ENCODE peak calls at places on chromosome 5, in eight cellular contexts. One of them, this sample, is unnamed.

GRCh38 chr5:152953788-152954483 is 536.5 kb upstream of the GRIA1 start:
- DNase-seq in astrocyte of the spinal cord: no peak
- DNase-seq in RWPE1: no peak
- DNase-seq in neural crest cell: no peak
- DNase-seq in lower lobe of right lung: no peak
- DNase-seq in NB4: no peak
- DNase-seq in CD8-positive, alpha-beta T cell: no peak
- DNase-seq in mammary epithelial cell: no peak
- DNase-seq in this sample: no peak

GRCh38 chr5:54212331-54212730 is 98.0 kb downstream of the ARL15 start:
- DNase-seq in RWPE1: no peak
- DNase-seq in mammary epithelial cell: no peak
- DNase-seq in NB4: no peak
- DNase-seq in astrocyte of the spinal cord: no peak
- DNase-seq in neural crest cell: no peak
- DNase-seq in CD8-positive, alpha-beta T cell: no peak
- DNase-seq in lower lobe of right lung: no peak
- DNase-seq in this sample: no peak

GRCh38 chr5:55530669-55531068 is 4.1 kb downstream of the PLPP1 start:
- DNase-seq in lower lobe of right lung: no peak
- DNase-seq in RWPE1: no peak
- DNase-seq in astrocyte of the spinal cord: no peak
- DNase-seq in mammary epithelial cell: no peak
- DNase-seq in NB4: no peak
- DNase-seq in neural crest cell: no peak
- DNase-seq in CD8-positive, alpha-beta T cell: no peak
- DNase-seq in this sample: peak; percentile 22

GRCh38 chr5:75885849-75886596 is 168.8 kb upstream of the POC5 start:
- DNase-seq in astrocyte of the spinal cord: no peak
- DNase-seq in lower lobe of right lung: no peak
- DNase-seq in NB4: peak; percentile 9
- DNase-seq in neural crest cell: peak; percentile 2
- DNase-seq in CD8-positive, alpha-beta T cell: no peak
- DNase-seq in RWPE1: no peak
- DNase-seq in mammary epithelial cell: no peak
- DNase-seq in this sample: peak; percentile 27

GRCh38 chr5:146025108-146025507 is 80.3 kb downstream of the PLAC8L1 start:
- DNase-seq in lower lobe of right lung: no peak
- DNase-seq in mammary epithelial cell: no peak
- DNase-seq in neural crest cell: no peak
- DNase-seq in NB4: no peak
- DNase-seq in astrocyte of the spinal cord: no peak
- DNase-seq in RWPE1: no peak
- DNase-seq in CD8-positive, alpha-beta T cell: no peak
- DNase-seq in this sample: no peak

GRCh38 chr5:172874647-172875371 is 40.8 kb downstream of the ERGIC1 start:
- DNase-seq in mammary epithelial cell: no peak
- DNase-seq in CD8-positive, alpha-beta T cell: no peak
- DNase-seq in NB4: no peak
- DNase-seq in lower lobe of right lung: no peak
- DNase-seq in RWPE1: no peak
- DNase-seq in neural crest cell: no peak
- DNase-seq in astrocyte of the spinal cord: no peak
- DNase-seq in this sample: no peak

GRCh38 chr5:87432460-87432859 is 19.7 kb upstream of the CCNH start:
- DNase-seq in mammary epithelial cell: no peak
- DNase-seq in neural crest cell: no peak
- DNase-seq in CD8-positive, alpha-beta T cell: no peak
- DNase-seq in RWPE1: no peak
- DNase-seq in astrocyte of the spinal cord: no peak
- DNase-seq in lower lobe of right lung: no peak
- DNase-seq in NB4: no peak
- DNase-seq in this sample: no peak

GRCh38 chr5:74232281-74232680 is 408.2 kb downstream of the ENC1 start:
- DNase-seq in neural crest cell: no peak
- DNase-seq in astrocyte of the spinal cord: peak; percentile 79
- DNase-seq in RWPE1: peak; percentile 95
- DNase-seq in mammary epithelial cell: peak; percentile 99
- DNase-seq in lower lobe of right lung: no peak
- DNase-seq in NB4: no peak
- DNase-seq in CD8-positive, alpha-beta T cell: no peak
- DNase-seq in this sample: no peak

GRCh38 chr5:115097236-115097635 is 72.5 kb downstream of the TRIM36 start:
- DNase-seq in lower lobe of right lung: no peak
- DNase-seq in RWPE1: no peak
- DNase-seq in CD8-positive, alpha-beta T cell: no peak
- DNase-seq in mammary epithelial cell: no peak
- DNase-seq in astrocyte of the spinal cord: no peak
- DNase-seq in NB4: no peak
- DNase-seq in neural crest cell: no peak
- DNase-seq in this sample: no peak

GRCh38 chr5:56479701-56480304 is 246.7 kb upstream of the ANKRD55 start:
- DNase-seq in lower lobe of right lung: no peak
- DNase-seq in CD8-positive, alpha-beta T cell: no peak
- DNase-seq in astrocyte of the spinal cord: peak; percentile 7
- DNase-seq in mammary epithelial cell: no peak
- DNase-seq in neural crest cell: no peak
- DNase-seq in RWPE1: no peak
- DNase-seq in NB4: no peak
- DNase-seq in this sample: no peak

GRCh38 chr5:3944930-3945329 is 349.3 kb downstream of the IRX1 start:
- DNase-seq in RWPE1: no peak
- DNase-seq in mammary epithelial cell: no peak
- DNase-seq in astrocyte of the spinal cord: no peak
- DNase-seq in CD8-positive, alpha-beta T cell: no peak
- DNase-seq in lower lobe of right lung: no peak
- DNase-seq in neural crest cell: no peak
- DNase-seq in NB4: no peak
- DNase-seq in this sample: no peak

GRCh38 chr5:122942164-122942914 is 94.2 kb downstream of the PPIC start:
- DNase-seq in astrocyte of the spinal cord: peak; percentile 19
- DNase-seq in lower lobe of right lung: no peak
- DNase-seq in mammary epithelial cell: peak; percentile 10
- DNase-seq in RWPE1: peak; percentile 6
- DNase-seq in neural crest cell: no peak
- DNase-seq in CD8-positive, alpha-beta T cell: no peak
- DNase-seq in NB4: no peak
- DNase-seq in this sample: no peak

GRCh38 chr5:179766726-179767455 is 26.9 kb upstream of the LTC4S start:
- DNase-seq in NB4: no peak
- DNase-seq in mammary epithelial cell: no peak
- DNase-seq in RWPE1: no peak
- DNase-seq in astrocyte of the spinal cord: no peak
- DNase-seq in CD8-positive, alpha-beta T cell: no peak
- DNase-seq in neural crest cell: no peak
- DNase-seq in lower lobe of right lung: no peak
- DNase-seq in this sample: no peak
- TF ChIP-seq CTCF in NB4: no peak
- TF ChIP-seq CTCF in mammary epithelial cell: no peak
- TF ChIP-seq CTCF in RWPE1: no peak
- TF ChIP-seq CTCF in astrocyte of the spinal cord: no peak
- TF ChIP-seq CTCF in CD8-positive, alpha-beta T cell: no peak
- TF ChIP-seq CTCF in neural crest cell: no peak
- TF ChIP-seq CTCF in lower lobe of right lung: no peak
- TF ChIP-seq CTCF in this sample: no peak

DNA sequence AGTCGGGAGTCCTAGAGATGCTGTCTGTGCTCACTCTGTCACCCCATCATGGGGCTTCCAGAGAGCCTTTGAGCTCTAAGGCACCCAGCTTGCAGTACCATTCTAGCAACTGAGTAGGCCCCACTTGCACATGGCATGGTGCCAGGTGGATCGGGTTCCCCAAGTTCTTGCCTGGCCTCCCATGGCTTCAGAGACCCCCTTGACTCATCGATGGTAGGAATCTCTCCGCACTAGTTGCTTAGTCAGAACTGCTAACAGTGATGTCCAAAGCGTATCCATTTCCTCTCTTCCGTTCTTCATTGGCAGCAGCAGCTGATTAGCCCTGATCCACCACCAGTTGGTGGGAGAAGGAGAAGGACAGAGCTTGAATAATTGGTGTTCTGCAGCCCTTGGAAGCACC is 70.3 kb upstream of the RARS1 start:
- DNase-seq in neural crest cell: no peak
- DNase-seq in NB4: no peak
- DNase-seq in mammary epithelial cell: no peak
- DNase-seq in lower lobe of right lung: no peak
- DNase-seq in astrocyte of the spinal cord: no peak
- DNase-seq in RWPE1: no peak
- DNase-seq in CD8-positive, alpha-beta T cell: no peak
- DNase-seq in this sample: no peak
- TF ChIP-seq CTCF in neural crest cell: no peak
- TF ChIP-seq CTCF in NB4: no peak
- TF ChIP-seq CTCF in mammary epithelial cell: no peak
- TF ChIP-seq CTCF in lower lobe of right lung: no peak
- TF ChIP-seq CTCF in astrocyte of the spinal cord: no peak
- TF ChIP-seq CTCF in RWPE1: no peak
- TF ChIP-seq CTCF in CD8-positive, alpha-beta T cell: no peak
- TF ChIP-seq CTCF in this sample: no peak

DNA sequence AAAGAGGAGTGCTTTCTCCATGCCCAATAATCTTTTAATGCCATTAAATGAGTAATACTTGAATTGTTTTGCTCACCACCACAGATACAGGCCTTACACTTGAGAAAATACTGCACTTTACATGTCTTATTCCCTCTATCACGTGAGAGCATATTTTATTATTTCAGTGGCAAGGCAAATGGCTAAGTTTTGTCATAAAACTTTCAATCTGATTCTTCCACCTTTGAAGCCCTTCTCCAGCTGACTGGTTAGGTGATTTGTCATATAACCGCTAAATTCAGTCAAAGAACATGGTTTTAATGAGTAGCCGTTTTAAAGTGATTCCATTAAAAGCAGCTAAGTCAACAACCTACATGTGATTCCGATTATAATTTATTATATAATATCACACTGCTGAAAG is 43.8 kb downstream of the FAT2 start:
- DNase-seq in CD8-positive, alpha-beta T cell: no peak
- DNase-seq in astrocyte of the spinal cord: no peak
- DNase-seq in RWPE1: no peak
- DNase-seq in lower lobe of right lung: no peak
- DNase-seq in mammary epithelial cell: no peak
- DNase-seq in neural crest cell: no peak
- DNase-seq in NB4: no peak
- DNase-seq in this sample: no peak
- TF ChIP-seq CTCF in CD8-positive, alpha-beta T cell: no peak
- TF ChIP-seq CTCF in astrocyte of the spinal cord: no peak
- TF ChIP-seq CTCF in RWPE1: no peak
- TF ChIP-seq CTCF in lower lobe of right lung: no peak
- TF ChIP-seq CTCF in mammary epithelial cell: no peak
- TF ChIP-seq CTCF in neural crest cell: no peak
- TF ChIP-seq CTCF in NB4: no peak
- TF ChIP-seq CTCF in this sample: no peak

DNA sequence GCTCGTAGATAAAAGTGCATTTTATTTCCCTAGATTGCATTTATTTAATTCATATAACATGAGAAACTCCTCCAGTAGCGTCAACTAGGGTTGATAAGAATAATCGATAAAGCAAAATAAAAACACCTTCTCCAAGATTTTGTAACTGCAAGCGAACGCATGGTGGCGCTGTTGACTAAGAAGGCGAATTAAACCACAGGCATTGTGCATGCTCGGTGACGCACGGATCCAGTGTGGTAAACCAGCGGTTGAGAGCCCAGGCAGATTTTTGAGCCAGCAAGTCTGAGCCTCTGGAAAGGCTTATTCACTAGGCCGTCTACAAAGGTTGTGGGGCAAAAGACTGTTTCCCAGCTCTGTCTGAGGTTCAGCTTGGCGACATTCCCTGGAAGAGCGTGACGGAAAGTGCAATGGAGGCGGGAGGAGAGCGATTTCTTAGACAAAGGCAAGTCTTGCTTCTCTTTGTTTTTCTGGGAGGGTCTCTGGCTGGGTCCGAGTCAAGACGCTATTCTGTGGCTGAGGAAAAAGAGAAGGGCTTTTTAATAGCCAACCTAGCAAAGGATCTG is at the start of gene PCDHB3:
- DNase-seq in NB4: peak; percentile 82
- DNase-seq in neural crest cell: no peak
- DNase-seq in mammary epithelial cell: peak; percentile 48
- DNase-seq in lower lobe of right lung: peak; percentile 45
- DNase-seq in astrocyte of the spinal cord: peak; percentile 5
- DNase-seq in CD8-positive, alpha-beta T cell: no peak
- DNase-seq in RWPE1: peak; percentile 47
- DNase-seq in this sample: peak; percentile 73
- TF ChIP-seq CTCF in NB4: peak; percentile 66
- TF ChIP-seq CTCF in neural crest cell: peak; percentile 39
- TF ChIP-seq CTCF in mammary epithelial cell: peak; percentile 36
- TF ChIP-seq CTCF in lower lobe of right lung: no peak
- TF ChIP-seq CTCF in astrocyte of the spinal cord: peak; percentile 22
- TF ChIP-seq CTCF in CD8-positive, alpha-beta T cell: no peak
- TF ChIP-seq CTCF in RWPE1: peak; percentile 58
- TF ChIP-seq CTCF in this sample: peak; percentile 62

GRCh38 chr5:58365791-58366190 is 94.1 kb downstream of the PLK2 start:
- DNase-seq in RWPE1: no peak
- DNase-seq in mammary epithelial cell: no peak
- DNase-seq in CD8-positive, alpha-beta T cell: no peak
- DNase-seq in lower lobe of right lung: no peak
- DNase-seq in NB4: no peak
- DNase-seq in astrocyte of the spinal cord: no peak
- DNase-seq in neural crest cell: no peak
- DNase-seq in this sample: no peak
- TF ChIP-seq CTCF in RWPE1: no peak
- TF ChIP-seq CTCF in mammary epithelial cell: no peak
- TF ChIP-seq CTCF in CD8-positive, alpha-beta T cell: no peak
- TF ChIP-seq CTCF in lower lobe of right lung: no peak
- TF ChIP-seq CTCF in NB4: no peak
- TF ChIP-seq CTCF in astrocyte of the spinal cord: no peak
- TF ChIP-seq CTCF in neural crest cell: no peak
- TF ChIP-seq CTCF in this sample: no peak

DNA sequence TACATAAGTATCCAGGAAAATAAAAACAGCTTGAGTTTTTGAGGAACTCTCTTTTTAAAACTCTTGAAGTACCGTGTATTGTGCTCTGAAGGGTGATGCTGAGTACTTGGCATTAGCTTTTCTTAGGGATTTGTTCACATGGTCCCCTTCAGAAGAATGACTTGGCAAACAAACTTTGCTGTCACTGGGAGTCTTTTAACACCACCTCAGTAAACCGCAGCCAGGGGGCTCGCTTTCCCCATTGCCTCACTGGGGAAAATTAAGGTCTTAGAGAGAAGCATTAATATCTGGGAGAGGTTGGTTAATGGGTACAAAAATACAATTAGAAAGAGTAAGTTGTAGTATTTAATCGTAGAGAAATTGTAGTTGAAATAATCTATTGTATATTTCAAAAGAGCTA is 105.9 kb upstream of the DAP start:
- DNase-seq in NB4: peak; percentile 21
- DNase-seq in mammary epithelial cell: no peak
- DNase-seq in lower lobe of right lung: no peak
- DNase-seq in neural crest cell: no peak
- DNase-seq in astrocyte of the spinal cord: no peak
- DNase-seq in CD8-positive, alpha-beta T cell: no peak
- DNase-seq in RWPE1: no peak
- DNase-seq in this sample: no peak
- TF ChIP-seq CTCF in NB4: no peak
- TF ChIP-seq CTCF in mammary epithelial cell: no peak
- TF ChIP-seq CTCF in lower lobe of right lung: no peak
- TF ChIP-seq CTCF in neural crest cell: no peak
- TF ChIP-seq CTCF in astrocyte of the spinal cord: peak; percentile 39
- TF ChIP-seq CTCF in CD8-positive, alpha-beta T cell: no peak
- TF ChIP-seq CTCF in RWPE1: no peak
- TF ChIP-seq CTCF in this sample: no peak

This sample was measured in glutamatergic neuron.